ENCODE peak calls at places on chromosome 14, in seven cellular contexts. G is T-helper 1 cell; L is stimulated activated CD4-positive, alpha-beta T cell treated with anti-CD3 and anti-CD28 coated beads, Interleukin-1b, Interleukin-23, amount 100 ng/mL, for 24 hours; Z is EL; B is BJ; H is mucosa of descending colon; A is sciatic nerve. S is an unnamed sample.

GRCh38 chr14:104968541-104969401 is 9.4 kb downstream of the AHNAK2 start:
- DNase-seq in Z (peak), H (no peak), B (no peak), L (no peak), A (no peak), G (no peak), S (no peak)

GRCh38 chr14:68696721-68697495 is 96.0 kb downstream of the ZFP36L1 start:
- DNase-seq in Z (no peak), A (peak), H (no peak), B (no peak), L (no peak), G (no peak), S (no peak)

GRCh38 chr14:103854017-103854808 is 6.8 kb upstream of the PPP1R13B start:
- DNase-seq in H (peak), L (no peak), G (no peak), A (no peak), B (no peak), Z (no peak), S (no peak)

GRCh38 chr14:91786188-91786587 is 54.3 kb upstream of the CATSPERB start:
- DNase-seq in H (no peak), G (no peak), B (no peak), L (no peak), Z (no peak), A (no peak), S (no peak)

GRCh38 chr14:90733139-90733808 is 83.0 kb downstream of the TTC7B start:
- DNase-seq in G (no peak), A (no peak), Z (no peak), L (no peak), B (no peak), H (no peak), S (no peak)

GRCh38 chr14:67428501-67429031 is 16.6 kb upstream of the PLEK2 start:
- DNase-seq in A (no peak), G (no peak), B (no peak), L (no peak), Z (peak), H (peak), S (no peak)

GRCh38 chr14:100305446-100306255 is 593 bp downstream of the SLC25A29 start:
- DNase-seq in Z (peak), B (no peak), L (no peak), G (peak), H (peak), A (peak), S (no peak)

GRCh38 chr14:22412936-22413411 is 176.1 kb downstream of the DAD1 start:
- DNase-seq in Z (no peak), A (no peak), L (no peak), G (no peak), H (no peak), B (no peak), S (no peak)

GRCh38 chr14:99660006-99660566 is 15.2 kb downstream of the HHIPL1 start:
- DNase-seq in H (no peak), L (no peak), B (no peak), A (no peak), G (no peak), Z (no peak), S (no peak)

GRCh38 chr14:73764406-73764805 is 50.2 kb upstream of the PNMA1 start:
- DNase-seq in G (no peak), Z (no peak), B (no peak), L (no peak), A (no peak), H (no peak), S (no peak)

GRCh38 chr14:50040905-50041465 is 75.4 kb downstream of the VCPKMT start:
- DNase-seq in H (no peak), L (no peak), B (no peak), A (no peak), Z (no peak), G (no peak), S (no peak)

GRCh38 chr14:72880820-72881219 is 13.1 kb downstream of the DPF3 start:
- DNase-seq in H (no peak), L (no peak), B (no peak), G (no peak), A (no peak), Z (no peak), S (no peak)

GRCh38 chr14:85165091-85165490 is 364.9 kb upstream of the FLRT2 start:
- DNase-seq in A (no peak), L (no peak), Z (no peak), H (no peak), G (no peak), B (no peak), S (no peak)

GRCh38 chr14:89507926-89508460 is 91.0 kb upstream of the FOXN3 start:
- DNase-seq in A (no peak), H (no peak), Z (peak), L (no peak), G (no peak), B (no peak), S (no peak)

GRCh38 chr14:34043627-34044372 is 92.9 kb upstream of the EGLN3 start:
- DNase-seq in L (peak), H (no peak), B (no peak), Z (no peak), G (peak), A (no peak), S (no peak)

GRCh38 chr14:76686646-76687045 is 74.6 kb upstream of the VASH1 start:
- DNase-seq in Z (no peak), L (no peak), H (no peak), B (no peak), G (no peak), A (no peak), S (no peak)

GRCh38 chr14:73945159-73945670 is 4.7 kb downstream of the FAM161B start:
- DNase-seq in Z (no peak), H (peak), L (no peak), B (no peak), A (no peak), G (no peak), S (no peak)

GRCh38 chr14:59844414-59844813 is 26.2 kb downstream of the RTN1 start:
- DNase-seq in H (no peak), G (no peak), Z (no peak), A (no peak), B (no peak), L (no peak), S (no peak)

GRCh38 chr14:106044949-106045596 is 518.7 kb downstream of the TMEM121 start:
- DNase-seq in A (no peak), L (peak), Z (peak), G (peak), H (peak), B (no peak), S (no peak)

GRCh38 chr14:52694761-52695480 is 437 bp downstream of the ERO1A start:
- DNase-seq in H (peak), L (peak), B (no peak), A (no peak), Z (peak), G (peak), S (no peak)

GRCh38 chr14:99304208-99304607 is 32.2 kb upstream of the BCL11B start:
- DNase-seq in Z (no peak), L (no peak), G (no peak), A (no peak), H (no peak), B (no peak), S (no peak)

GRCh38 chr14:92794547-92794941 is 439 bp downstream of the GOLGA5 start:
- DNase-seq in Z (peak), B (no peak), G (peak), A (no peak), L (no peak), H (no peak), S (no peak)

GRCh38 chr14:54967496-54967895 is 59.4 kb downstream of the WDHD1 start:
- DNase-seq in Z (no peak), H (no peak), L (no peak), A (no peak), G (no peak), B (no peak), S (no peak)

GRCh38 chr14:31024577-31025334 is 693 bp upstream of the AP4S1 start:
- DNase-seq in Z (peak), L (no peak), G (no peak), A (no peak), H (no peak), B (no peak), S (no peak)

GRCh38 chr14:22837750-22838538 is 1.6 kb downstream of the MMP14 start:
- DNase-seq in A (peak), G (no peak), H (peak), L (no peak), Z (peak), B (no peak), S (no peak)

GRCh38 chr14:42508209-42508946 is 901.7 kb downstream of the LRFN5 start:
- DNase-seq in L (no peak), A (no peak), B (no peak), Z (no peak), G (no peak), H (no peak), S (no peak)

GRCh38 chr14:93007225-93007997 is 84.5 kb downstream of the CHGA start:
- DNase-seq in Z (peak), H (peak), A (no peak), G (no peak), B (no peak), L (no peak), S (no peak)

GRCh38 chr14:54572316-54572715 is 5.4 kb downstream of the SAMD4A start:
- DNase-seq in H (no peak), L (no peak), B (no peak), Z (peak), A (no peak), G (no peak), S (no peak)

GRCh38 chr14:74261288-74261687 is 22.0 kb downstream of the VSX2 start:
- DNase-seq in G (no peak), L (no peak), H (no peak), Z (no peak), B (no peak), A (no peak), S (no peak)